ENCODE peak calls at places on chromosomes 5 and 9, in four cellular contexts. W, C, D and L are unnamed samples.

GRCh38 chr5:116696356-116696755 is 121.7 kb upstream of the SEMA6A start:
- DNase-seq in W (no peak), C (no peak), D (no peak), L (no peak)

GRCh38 chr5:90135979-90136378 is 273.6 kb downstream of the CETN3 start:
- DNase-seq in W (peak), C (peak), D (peak), L (peak)

GRCh38 chr5:179298181-179298993 is 46.9 kb downstream of the ADAMTS2 start:
- DNase-seq in W (no peak), C (no peak), D (no peak), L (no peak)

GRCh38 chr9:133327834-133328484 is 8.0 kb downstream of the SURF6 start:
- DNase-seq in W (no peak), C (no peak), D (no peak), L (no peak)

GRCh38 chr5:126519637-126520592 is 75.1 kb downstream of the ALDH7A1 start:
- DNase-seq in W (no peak), C (peak), D (no peak), L (no peak)

GRCh38 chr9:129462360-129462759 is 158.5 kb downstream of the C9orf50 start:
- DNase-seq in W (no peak), C (no peak), D (no peak), L (no peak)

GRCh38 chr9:88387733-88388202 is 476 bp upstream of the SPIN1 start:
- DNase-seq in W (peak), C (peak), D (peak), L (peak)

GRCh38 chr9:134536101-134536900 is 105.3 kb upstream of the COL5A1 start:
- DNase-seq in W (no peak), C (no peak), D (no peak), L (no peak)

GRCh38 chr9:131234799-131235479 is 41.4 kb downstream of the FAM78A start:
- DNase-seq in W (no peak), C (no peak), D (no peak), L (no peak)

GRCh38 chr5:149283611-149284480 is 12.2 kb downstream of the AFAP1L1 start:
- DNase-seq in W (no peak), C (no peak), D (no peak), L (no peak)

GRCh38 chr5:179385892-179386291 is 40.6 kb upstream of the ADAMTS2 start:
- DNase-seq in W (no peak), C (no peak), D (no peak), L (no peak)

DNA sequence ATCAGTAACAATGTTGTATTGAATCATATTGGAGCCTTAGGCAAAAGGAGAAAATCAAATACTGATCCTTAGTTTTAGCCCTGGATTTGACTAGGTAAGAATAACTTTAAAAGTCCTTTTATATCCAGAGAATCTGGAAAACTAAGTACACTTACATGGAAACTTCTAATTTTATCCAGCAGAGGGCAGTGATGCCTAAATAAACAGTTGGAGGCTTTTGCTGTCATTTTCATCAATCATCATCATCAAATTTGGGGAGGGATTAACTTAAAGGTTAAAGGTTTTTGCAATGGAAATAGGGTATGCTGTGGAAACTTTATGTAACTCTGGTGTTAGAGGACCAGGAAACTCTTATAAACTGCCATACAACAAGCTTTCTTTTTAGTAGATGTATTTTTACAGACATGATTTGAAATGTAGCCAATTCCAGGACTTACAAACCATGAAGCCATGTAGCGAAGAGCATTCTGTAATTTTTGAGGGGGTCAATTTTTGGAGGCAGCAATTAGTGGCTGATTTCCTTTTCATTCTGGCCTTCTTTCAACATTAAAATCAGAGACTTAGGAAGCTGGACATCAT is 112.7 kb downstream of the OSTF1 start:
- DNase-seq in W (no peak), C (peak), D (peak), L (peak)
- TF ChIP-seq ELF4 in W (no peak), C (no peak), D (no peak), L (no peak)

DNA sequence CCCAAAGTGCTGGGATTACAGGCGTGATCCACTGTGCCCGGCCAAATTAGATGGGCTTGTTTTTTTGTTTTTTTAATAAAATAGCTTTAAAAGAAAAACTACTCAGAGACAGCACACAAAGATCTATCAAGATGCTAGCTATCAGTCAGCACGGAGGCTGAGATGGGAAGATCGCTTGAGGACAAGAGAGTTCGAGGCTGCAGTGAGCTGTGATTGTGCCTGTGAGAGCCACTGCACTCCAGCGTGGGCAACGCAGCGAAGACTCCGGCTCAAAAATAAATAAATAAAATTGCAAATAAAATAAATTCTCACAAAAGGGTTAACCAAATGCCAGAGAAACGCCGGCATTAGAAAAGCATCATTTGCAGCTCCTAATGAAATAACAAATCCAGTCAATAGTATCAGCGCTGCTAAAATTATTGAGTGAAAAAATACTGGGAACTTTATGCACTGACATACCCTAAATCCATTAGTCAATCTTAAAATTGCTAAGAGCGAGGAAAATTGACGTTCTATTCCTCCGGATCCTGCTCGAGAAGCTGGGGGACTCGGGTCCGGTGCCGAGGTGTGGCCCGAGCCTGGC is 698 bp downstream of the CPLANE1 start:
- DNase-seq in W (no peak), C (no peak), D (no peak), L (no peak)
- TF ChIP-seq ELF4 in W (no peak), C (no peak), D (no peak), L (no peak)

GRCh38 chr5:91318727-91319126 is 64.4 kb downstream of the ARRDC3 start:
- DNase-seq in W (no peak), C (no peak), D (no peak), L (no peak)
- TF ChIP-seq ELF4 in W (no peak), C (no peak), D (no peak), L (no peak)

GRCh38 chr5:154754460-154755360 is 467 bp upstream of the LARP1 start:
- DNase-seq in W (peak), C (peak), D (peak), L (peak)

GRCh38 chr5:154756871-154757646 is 1.9 kb downstream of the LARP1 start:
- DNase-seq in W (peak), C (peak), D (no peak), L (no peak)

GRCh38 chr5:154756203-154756870 is 1.2 kb downstream of the LARP1 start:
- DNase-seq in W (no peak), C (peak), D (no peak), L (no peak)

GRCh38 chr5:154753792-154754191 is 1.4 kb upstream of the LARP1 start:
- DNase-seq in W (no peak), C (peak), D (no peak), L (peak)

GRCh38 chr5:154755361-154756202 is at the start of gene LARP1:
- DNase-seq in W (no peak), C (peak), D (no peak), L (no peak)
- TF ChIP-seq ELF4 in W (peak), C (no peak), D (no peak), L (no peak)

DNA sequence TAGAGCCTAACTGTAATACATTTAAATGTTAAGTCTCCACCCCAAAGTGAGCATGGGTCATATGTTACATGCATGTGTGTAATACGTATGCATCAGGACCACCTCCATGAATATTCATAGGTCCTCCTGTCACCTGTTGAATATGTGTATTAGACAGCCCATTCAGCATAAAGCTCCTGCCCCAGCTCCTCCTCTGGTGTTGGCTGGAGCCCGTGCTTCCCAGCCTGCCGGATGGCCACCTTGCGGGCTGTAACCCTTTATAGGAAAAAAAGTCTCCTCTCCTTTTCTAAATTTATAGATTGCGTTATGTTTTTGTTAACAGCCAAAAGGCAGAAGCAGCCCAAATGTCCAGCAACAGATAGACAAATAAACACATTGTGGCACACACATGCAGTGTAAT is 299.5 kb downstream of the MED10 start:
- DNase-seq in W (no peak), C (no peak), D (no peak), L (no peak)
- TF ChIP-seq ELF4 in W (no peak), C (no peak), D (no peak), L (no peak)

GRCh38 chr9:123394291-123395235 is 38.6 kb downstream of the CRB2 start:
- DNase-seq in W (no peak), C (no peak), D (no peak), L (no peak)

GRCh38 chr9:123396007-123396511 is 40.1 kb downstream of the CRB2 start:
- DNase-seq in W (no peak), C (peak), D (no peak), L (no peak)

GRCh38 chr9:123392802-123393201 is 36.8 kb downstream of the CRB2 start:
- DNase-seq in W (no peak), C (no peak), D (no peak), L (no peak)

GRCh38 chr9:123397975-123398374 is 42.0 kb downstream of the CRB2 start:
- DNase-seq in W (no peak), C (no peak), D (no peak), L (no peak)

GRCh38 chr9:123395276-123396006 is 39.4 kb downstream of the CRB2 start:
- DNase-seq in W (no peak), C (no peak), D (no peak), L (no peak)
- TF ChIP-seq ELF4 in W (no peak), C (peak), D (no peak), L (no peak)